ENCODE peak calls at places on chromosome 3, in six cellular contexts. T is lung, J is T-cell, U is HTR-8/SVneo, R is breast epithelium, Q is fibroblast of lung. S is an unnamed sample.
A peak's percentile ranks its signal among the peaks of the same experiment; 100 is the strongest.

GRCh38 chr3:168545591-168545990 is 449.9 kb upstream of the GOLIM4 start:
- DNase-seq in T (no peak), J (no peak), U (no peak), R (no peak), Q (peak; percentile 60), S (no peak)

GRCh38 chr3:126126811-126127431 is 43.0 kb upstream of the SLC41A3 start:
- DNase-seq in T (no peak), J (no peak), U (no peak), R (peak; percentile 37), Q (no peak), S (peak; percentile 37)

GRCh38 chr3:114626751-114627150 is 332.9 kb downstream of the TIGIT start:
- DNase-seq in T (no peak), J (no peak), U (no peak), R (no peak), Q (peak; percentile 81), S (no peak)

GRCh38 chr3:179451335-179452165 is at the start of gene GNB4:
- DNase-seq in T (peak; percentile 75), J (peak; percentile 24), U (peak; percentile 78), R (peak; percentile 73), Q (peak; percentile 87), S (peak; percentile 27)

GRCh38 chr3:57298041-57298440 is 5.6 kb upstream of the ASB14 start:
- DNase-seq in T (no peak), J (no peak), U (peak; percentile 30), R (no peak), Q (peak; percentile 56), S (no peak)

GRCh38 chr3:58111513-58112184 is 99.1 kb downstream of the DNASE1L3 start:
- DNase-seq in T (peak; percentile 84), J (no peak), U (no peak), R (peak; percentile 86), Q (no peak), S (no peak)

GRCh38 chr3:58529516-58530353 is 7.3 kb downstream of the ACOX2 start:
- DNase-seq in T (no peak), J (no peak), U (no peak), R (no peak), Q (no peak), S (peak; percentile 49)

GRCh38 chr3:134353171-134353825 is 20.9 kb downstream of the AMOTL2 start:
- DNase-seq in T (no peak), J (no peak), U (no peak), R (no peak), Q (no peak), S (no peak)

GRCh38 chr3:14647976-14648955 is 3.3 kb upstream of the CCDC174 start:
- DNase-seq in T (no peak), J (no peak), U (no peak), R (no peak), Q (no peak), S (no peak)

S was measured in H1.